ENCODE peak calls at places on chromosome 11, in six cellular contexts. One of them, this sample, is unnamed.
A peak's percentile ranks its signal among the peaks of the same experiment; 100 is the strongest.

GRCh38 chr11:86143429-86144030 is 74.6 kb upstream of the PICALM start:
- DNase-seq in AG10803: no peak
- DNase-seq in RWPE1: no peak
- DNase-seq in A549: no peak
- DNase-seq in fibroblast of lung: no peak
- DNase-seq in cardiac muscle cell: no peak
- DNase-seq in this sample: no peak

GRCh38 chr11:93099811-93100210 is 98.0 kb downstream of the SLC36A4 start:
- DNase-seq in AG10803: peak; percentile 46
- DNase-seq in RWPE1: no peak
- DNase-seq in A549: no peak
- DNase-seq in fibroblast of lung: peak; percentile 78
- DNase-seq in cardiac muscle cell: peak; percentile 24
- DNase-seq in this sample: peak; percentile 72

GRCh38 chr11:22510741-22511140 is 114.9 kb downstream of the FANCF start:
- DNase-seq in AG10803: peak; percentile 24
- DNase-seq in RWPE1: peak; percentile 80
- DNase-seq in A549: no peak
- DNase-seq in fibroblast of lung: peak; percentile 86
- DNase-seq in cardiac muscle cell: no peak
- DNase-seq in this sample: peak; percentile 84

GRCh38 chr11:68584097-68584496 is 100.2 kb upstream of the GAL start:
- DNase-seq in AG10803: peak; percentile 13
- DNase-seq in RWPE1: no peak
- DNase-seq in A549: peak; percentile 30
- DNase-seq in fibroblast of lung: no peak
- DNase-seq in cardiac muscle cell: peak; percentile 23
- DNase-seq in this sample: no peak

GRCh38 chr11:27524155-27524554 is 17.6 kb upstream of the LIN7C start:
- DNase-seq in AG10803: peak; percentile 57
- DNase-seq in RWPE1: peak; percentile 13
- DNase-seq in A549: no peak
- DNase-seq in fibroblast of lung: peak; percentile 63
- DNase-seq in cardiac muscle cell: peak; percentile 40
- DNase-seq in this sample: peak; percentile 42

GRCh38 chr11:2301631-2302272 is at the start of the genes C11orf21 and TSPAN32:
- DNase-seq in AG10803: peak; percentile 44
- DNase-seq in RWPE1: no peak
- DNase-seq in A549: no peak
- DNase-seq in fibroblast of lung: peak; percentile 64
- DNase-seq in cardiac muscle cell: peak; percentile 77
- DNase-seq in this sample: peak; percentile 55

GRCh38 chr11:44568706-44569473 is 3.4 kb downstream of the CD82 start:
- DNase-seq in AG10803: peak; percentile 88
- DNase-seq in RWPE1: peak; percentile 88
- DNase-seq in A549: peak; percentile 75
- DNase-seq in fibroblast of lung: peak; percentile 97
- DNase-seq in cardiac muscle cell: peak; percentile 91
- DNase-seq in this sample: peak; percentile 95

GRCh38 chr11:47354913-47355282 is 2.4 kb upstream of the MYBPC3 start:
- DNase-seq in AG10803: no peak
- DNase-seq in RWPE1: no peak
- DNase-seq in A549: peak; percentile 53
- DNase-seq in fibroblast of lung: no peak
- DNase-seq in cardiac muscle cell: peak; percentile 22
- DNase-seq in this sample: no peak

GRCh38 chr11:67670316-67671210 is 3.9 kb downstream of the ALDH3B2 start:
- DNase-seq in AG10803: no peak
- DNase-seq in RWPE1: no peak
- DNase-seq in A549: no peak
- DNase-seq in fibroblast of lung: no peak
- DNase-seq in cardiac muscle cell: no peak
- DNase-seq in this sample: no peak

GRCh38 chr11:32580967-32581366 is 2.7 kb upstream of the EIF3M start:
- DNase-seq in AG10803: no peak
- DNase-seq in RWPE1: peak; percentile 8
- DNase-seq in A549: no peak
- DNase-seq in fibroblast of lung: no peak
- DNase-seq in cardiac muscle cell: peak; percentile 87
- DNase-seq in this sample: no peak

GRCh38 chr11:122661182-122661945 is 5.8 kb downstream of the UBASH3B start:
- DNase-seq in AG10803: peak; percentile 82
- DNase-seq in RWPE1: peak; percentile 53
- DNase-seq in A549: no peak
- DNase-seq in fibroblast of lung: peak; percentile 66
- DNase-seq in cardiac muscle cell: no peak
- DNase-seq in this sample: peak; percentile 59

GRCh38 chr11:15926071-15926470 is 430.3 kb downstream of the SOX6 start:
- DNase-seq in AG10803: no peak
- DNase-seq in RWPE1: no peak
- DNase-seq in A549: no peak
- DNase-seq in fibroblast of lung: no peak
- DNase-seq in cardiac muscle cell: no peak
- DNase-seq in this sample: no peak

GRCh38 chr11:130832571-130833432 is 83.5 kb downstream of the SNX19 start:
- DNase-seq in AG10803: no peak
- DNase-seq in RWPE1: no peak
- DNase-seq in A549: no peak
- DNase-seq in fibroblast of lung: peak; percentile 56
- DNase-seq in cardiac muscle cell: no peak
- DNase-seq in this sample: peak; percentile 47

GRCh38 chr11:19220903-19221682 is 19.3 kb upstream of the CSRP3 start:
- DNase-seq in AG10803: peak; percentile 13
- DNase-seq in RWPE1: no peak
- DNase-seq in A549: no peak
- DNase-seq in fibroblast of lung: peak; percentile 48
- DNase-seq in cardiac muscle cell: peak; percentile 79
- DNase-seq in this sample: peak; percentile 30

GRCh38 chr11:70128435-70128906 is 50.4 kb downstream of the ANO1 start:
- DNase-seq in AG10803: peak; percentile 8
- DNase-seq in RWPE1: no peak
- DNase-seq in A549: peak; percentile 89
- DNase-seq in fibroblast of lung: peak; percentile 59
- DNase-seq in cardiac muscle cell: no peak
- DNase-seq in this sample: no peak

GRCh38 chr11:27720277-27720830 is 20.1 kb upstream of the BDNF start:
- DNase-seq in AG10803: no peak
- DNase-seq in RWPE1: peak; percentile 59
- DNase-seq in A549: peak; percentile 67
- DNase-seq in fibroblast of lung: peak; percentile 58
- DNase-seq in cardiac muscle cell: peak; percentile 78
- DNase-seq in this sample: no peak

GRCh38 chr11:10623797-10624761 is 55.6 kb upstream of the LYVE1 start:
- DNase-seq in AG10803: no peak
- DNase-seq in RWPE1: peak; percentile 15
- DNase-seq in A549: peak; percentile 46
- DNase-seq in fibroblast of lung: no peak
- DNase-seq in cardiac muscle cell: peak; percentile 38
- DNase-seq in this sample: no peak

GRCh38 chr11:45147871-45148270 is 1.4 kb downstream of the PRDM11 start:
- DNase-seq in AG10803: no peak
- DNase-seq in RWPE1: no peak
- DNase-seq in A549: no peak
- DNase-seq in fibroblast of lung: no peak
- DNase-seq in cardiac muscle cell: no peak
- DNase-seq in this sample: no peak

GRCh38 chr11:79076526-79077115 is 364.2 kb downstream of the TENM4 start:
- DNase-seq in AG10803: peak; percentile 52
- DNase-seq in RWPE1: no peak
- DNase-seq in A549: peak; percentile 35
- DNase-seq in fibroblast of lung: no peak
- DNase-seq in cardiac muscle cell: peak; percentile 60
- DNase-seq in this sample: no peak

GRCh38 chr11:35391922-35392813 is 27.2 kb downstream of the SLC1A2 start:
- DNase-seq in AG10803: peak; percentile 80
- DNase-seq in RWPE1: peak; percentile 75
- DNase-seq in A549: peak; percentile 78
- DNase-seq in fibroblast of lung: peak; percentile 56
- DNase-seq in cardiac muscle cell: peak; percentile 86
- DNase-seq in this sample: peak; percentile 38

GRCh38 chr11:66106786-66107599 is 36.9 kb downstream of the PACS1 start:
- DNase-seq in AG10803: no peak
- DNase-seq in RWPE1: no peak
- DNase-seq in A549: no peak
- DNase-seq in fibroblast of lung: peak; percentile 55
- DNase-seq in cardiac muscle cell: no peak
- DNase-seq in this sample: peak; percentile 29

GRCh38 chr11:2904153-2905052 is 18.8 kb upstream of the CDKN1C start:
- DNase-seq in AG10803: no peak
- DNase-seq in RWPE1: no peak
- DNase-seq in A549: no peak
- DNase-seq in fibroblast of lung: no peak
- DNase-seq in cardiac muscle cell: no peak
- DNase-seq in this sample: no peak

GRCh38 chr11:32891657-32892354 is 805 bp upstream of the QSER1 start:
- DNase-seq in AG10803: peak; percentile 11
- DNase-seq in RWPE1: no peak
- DNase-seq in A549: peak; percentile 9
- DNase-seq in fibroblast of lung: peak; percentile 42
- DNase-seq in cardiac muscle cell: peak; percentile 9
- DNase-seq in this sample: no peak

GRCh38 chr11:120929090-120929489 is 94.8 kb upstream of the TBCEL start:
- DNase-seq in AG10803: peak; percentile 32
- DNase-seq in RWPE1: no peak
- DNase-seq in A549: no peak
- DNase-seq in fibroblast of lung: peak; percentile 58
- DNase-seq in cardiac muscle cell: no peak
- DNase-seq in this sample: peak; percentile 41

GRCh38 chr11:120932305-120932905 is 91.5 kb upstream of the TBCEL start:
- DNase-seq in AG10803: no peak
- DNase-seq in RWPE1: no peak
- DNase-seq in A549: no peak
- DNase-seq in fibroblast of lung: no peak
- DNase-seq in cardiac muscle cell: no peak
- DNase-seq in this sample: no peak

GRCh38 chr11:120928506-120929062 is 95.3 kb upstream of the TBCEL start:
- DNase-seq in AG10803: no peak
- DNase-seq in RWPE1: no peak
- DNase-seq in A549: no peak
- DNase-seq in fibroblast of lung: no peak
- DNase-seq in cardiac muscle cell: no peak
- DNase-seq in this sample: no peak

GRCh38 chr11:120929664-120930154 is 94.2 kb upstream of the TBCEL start:
- DNase-seq in AG10803: peak; percentile 28
- DNase-seq in RWPE1: peak; percentile 54
- DNase-seq in A549: peak; percentile 30
- DNase-seq in fibroblast of lung: peak; percentile 28
- DNase-seq in cardiac muscle cell: peak; percentile 68
- DNase-seq in this sample: peak; percentile 12

DNA sequence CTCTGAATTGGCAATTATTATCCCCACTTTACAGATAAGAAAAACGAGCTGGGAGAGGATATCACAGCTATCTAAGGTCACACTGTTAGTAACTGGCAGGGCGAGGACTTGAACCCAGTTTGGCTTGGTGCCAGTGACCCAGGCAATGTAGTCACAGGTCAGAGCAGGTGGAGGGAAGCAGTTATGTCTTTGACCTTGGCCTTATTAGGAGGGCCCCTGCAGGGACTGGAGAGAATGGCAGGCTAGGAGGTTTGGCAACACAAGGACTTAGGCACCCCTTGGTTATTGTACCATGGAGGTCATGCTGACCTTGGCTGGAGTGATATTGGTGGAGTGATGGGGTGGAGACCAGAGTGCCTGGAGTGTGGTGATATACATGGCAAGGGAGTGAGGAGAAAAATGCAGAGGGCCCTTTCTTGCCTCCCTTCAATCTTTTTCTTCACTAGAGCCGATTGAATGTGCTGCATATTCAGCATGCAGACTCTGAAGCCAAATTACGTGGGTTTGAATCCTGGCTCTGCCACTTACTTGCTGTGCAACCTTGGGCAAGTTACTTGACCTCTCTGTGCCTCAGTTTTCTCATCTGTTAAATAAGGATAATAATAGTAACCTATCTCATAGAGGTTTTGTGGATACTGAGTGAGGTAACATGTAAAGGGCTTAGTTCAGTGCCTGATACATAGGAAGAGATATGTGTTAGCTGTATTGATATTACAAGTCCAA is 92.7 kb upstream of the TBCEL start:
- DNase-seq in AG10803: no peak
- DNase-seq in RWPE1: no peak
- DNase-seq in A549: no peak
- DNase-seq in fibroblast of lung: no peak
- DNase-seq in cardiac muscle cell: no peak
- DNase-seq in this sample: no peak
- TF ChIP-seq CTCF in AG10803: no peak
- TF ChIP-seq CTCF in RWPE1: no peak
- TF ChIP-seq CTCF in A549: no peak
- TF ChIP-seq CTCF in fibroblast of lung: no peak
- TF ChIP-seq CTCF in cardiac muscle cell: no peak
- TF ChIP-seq CTCF in this sample: no peak

DNA sequence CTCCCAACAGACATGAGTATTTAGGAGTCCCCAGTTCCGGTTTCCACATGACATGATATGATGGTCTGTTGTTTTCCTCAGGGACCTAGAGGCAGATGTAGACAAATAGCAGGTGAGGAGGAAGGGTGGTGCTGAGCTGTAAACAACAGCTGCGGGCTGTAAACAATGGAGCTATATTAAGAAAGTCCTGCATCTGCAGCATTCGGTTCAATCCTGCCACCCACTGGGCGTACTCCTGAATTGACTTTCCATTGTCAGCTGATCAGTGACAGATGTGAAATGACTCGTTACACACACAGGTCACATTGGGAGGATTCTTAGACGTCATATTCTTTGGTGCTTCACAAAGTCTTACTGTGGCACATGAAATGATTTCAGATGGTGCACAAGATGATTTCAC is 26.8 kb upstream of the RAG1 start:
- DNase-seq in AG10803: peak; percentile 30
- DNase-seq in RWPE1: no peak
- DNase-seq in A549: no peak
- DNase-seq in fibroblast of lung: peak; percentile 37
- DNase-seq in cardiac muscle cell: peak; percentile 43
- DNase-seq in this sample: peak; percentile 24
- TF ChIP-seq CTCF in AG10803: peak; percentile 43
- TF ChIP-seq CTCF in RWPE1: no peak
- TF ChIP-seq CTCF in A549: peak; percentile 4
- TF ChIP-seq CTCF in fibroblast of lung: peak; percentile 32
- TF ChIP-seq CTCF in cardiac muscle cell: peak; percentile 30
- TF ChIP-seq CTCF in this sample: peak; percentile 32

GRCh38 chr11:60634151-60634550 is 65.3 kb upstream of the MS4A8 start:
- DNase-seq in AG10803: no peak
- DNase-seq in RWPE1: no peak
- DNase-seq in A549: no peak
- DNase-seq in fibroblast of lung: no peak
- DNase-seq in cardiac muscle cell: no peak
- DNase-seq in this sample: no peak
- TF ChIP-seq CTCF in AG10803: no peak
- TF ChIP-seq CTCF in RWPE1: no peak
- TF ChIP-seq CTCF in A549: no peak
- TF ChIP-seq CTCF in fibroblast of lung: no peak
- TF ChIP-seq CTCF in cardiac muscle cell: peak; percentile 2
- TF ChIP-seq CTCF in this sample: no peak

DNA sequence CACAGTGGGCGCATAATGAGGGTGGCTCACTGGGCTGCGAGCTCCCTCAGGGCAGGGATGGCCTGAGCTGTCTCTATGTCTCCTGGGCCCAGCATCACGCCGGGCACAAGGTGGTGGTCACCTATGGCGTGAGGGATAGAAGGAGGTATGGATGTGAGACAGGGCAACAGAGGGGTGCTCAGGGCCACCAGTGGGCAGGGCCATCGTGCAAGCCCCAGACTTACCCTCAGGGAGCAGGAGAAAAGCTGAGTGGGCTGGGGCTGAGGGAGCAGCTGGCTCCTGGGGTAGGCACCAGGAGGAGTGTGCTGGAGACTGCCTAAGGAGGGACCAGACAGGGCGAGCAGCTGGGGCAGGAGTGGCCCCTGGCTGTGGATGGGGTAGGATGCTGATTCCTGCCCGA is 34.3 kb upstream of the KLHL35 start:
- DNase-seq in AG10803: no peak
- DNase-seq in RWPE1: no peak
- DNase-seq in A549: no peak
- DNase-seq in fibroblast of lung: no peak
- DNase-seq in cardiac muscle cell: no peak
- DNase-seq in this sample: no peak
- TF ChIP-seq CTCF in AG10803: no peak
- TF ChIP-seq CTCF in RWPE1: no peak
- TF ChIP-seq CTCF in A549: no peak
- TF ChIP-seq CTCF in fibroblast of lung: no peak
- TF ChIP-seq CTCF in cardiac muscle cell: no peak
- TF ChIP-seq CTCF in this sample: no peak

This sample was measured in astrocyte.